ENCODE peak calls at places on chromosomes 4 and X, in six cellular contexts. One of them, this sample, is unnamed.

GRCh38 chr4:45453258-45453841 is 670.5 kb downstream of the GABRG1 start:
- DNase-seq in AG10803: peak
- DNase-seq in coronary artery: no peak
- DNase-seq in A549: peak
- DNase-seq in uterus: no peak
- DNase-seq in cardiac fibroblast: peak
- DNase-seq in this sample: no peak

GRCh38 chr4:40530961-40531635 is 98.6 kb downstream of the RBM47 start:
- DNase-seq in AG10803: no peak
- DNase-seq in coronary artery: no peak
- DNase-seq in A549: peak
- DNase-seq in uterus: no peak
- DNase-seq in cardiac fibroblast: no peak
- DNase-seq in this sample: no peak

GRCh38 chr4:23477905-23478304 is 411.9 kb downstream of the PPARGC1A start:
- DNase-seq in AG10803: no peak
- DNase-seq in coronary artery: no peak
- DNase-seq in A549: no peak
- DNase-seq in uterus: no peak
- DNase-seq in cardiac fibroblast: no peak
- DNase-seq in this sample: no peak

GRCh38 chr4:40908297-40908696 is 158.5 kb downstream of the NSUN7 start:
- DNase-seq in AG10803: no peak
- DNase-seq in coronary artery: no peak
- DNase-seq in A549: peak
- DNase-seq in uterus: no peak
- DNase-seq in cardiac fibroblast: no peak
- DNase-seq in this sample: peak

GRCh38 chr4:40916880-40917279 is 167.1 kb downstream of the NSUN7 start:
- DNase-seq in AG10803: peak
- DNase-seq in coronary artery: no peak
- DNase-seq in A549: peak
- DNase-seq in uterus: no peak
- DNase-seq in cardiac fibroblast: peak
- DNase-seq in this sample: peak

GRCh38 chr4:4762909-4763814 is 96.3 kb upstream of the MSX1 start:
- DNase-seq in AG10803: peak
- DNase-seq in coronary artery: no peak
- DNase-seq in A549: peak
- DNase-seq in uterus: peak
- DNase-seq in cardiac fibroblast: no peak
- DNase-seq in this sample: no peak

GRCh38 chr4:139692300-139693012 is 26.8 kb downstream of the MGST2 start:
- DNase-seq in AG10803: no peak
- DNase-seq in coronary artery: no peak
- DNase-seq in A549: peak
- DNase-seq in uterus: no peak
- DNase-seq in cardiac fibroblast: no peak
- DNase-seq in this sample: no peak

GRCh38 chr4:28462766-28463165 is 1602.1 kb downstream of the STIM2 start:
- DNase-seq in AG10803: no peak
- DNase-seq in coronary artery: no peak
- DNase-seq in A549: no peak
- DNase-seq in uterus: no peak
- DNase-seq in cardiac fibroblast: peak
- DNase-seq in this sample: no peak

GRCh38 chr4:3422808-3423297 is 18.9 kb upstream of the HGFAC start:
- DNase-seq in AG10803: no peak
- DNase-seq in coronary artery: no peak
- DNase-seq in A549: no peak
- DNase-seq in uterus: no peak
- DNase-seq in cardiac fibroblast: no peak
- DNase-seq in this sample: no peak

GRCh38 chr4:14640476-14640875 is 361.8 kb upstream of the CPEB2 start:
- DNase-seq in AG10803: no peak
- DNase-seq in coronary artery: no peak
- DNase-seq in A549: no peak
- DNase-seq in uterus: no peak
- DNase-seq in cardiac fibroblast: peak
- DNase-seq in this sample: no peak

GRCh38 chr4:53055274-53055673 is 193.2 kb downstream of the RASL11B start:
- DNase-seq in AG10803: peak
- DNase-seq in coronary artery: no peak
- DNase-seq in A549: no peak
- DNase-seq in uterus: no peak
- DNase-seq in cardiac fibroblast: peak
- DNase-seq in this sample: no peak

GRCh38 chr4:86033171-86033570 is 326.7 kb downstream of the MAPK10 start:
- DNase-seq in AG10803: peak
- DNase-seq in coronary artery: peak
- DNase-seq in A549: no peak
- DNase-seq in uterus: peak
- DNase-seq in cardiac fibroblast: peak
- DNase-seq in this sample: peak

GRCh38 chr4:1183985-1184773 is 11.8 kb upstream of the SPON2 start:
- DNase-seq in AG10803: no peak
- DNase-seq in coronary artery: no peak
- DNase-seq in A549: no peak
- DNase-seq in uterus: peak
- DNase-seq in cardiac fibroblast: no peak
- DNase-seq in this sample: no peak

GRCh38 chrX:32937043-32937442 is 274.3 kb downstream of the DMD start:
- DNase-seq in AG10803: no peak
- DNase-seq in coronary artery: no peak
- DNase-seq in A549: no peak
- DNase-seq in uterus: no peak
- DNase-seq in cardiac fibroblast: no peak
- DNase-seq in this sample: no peak

GRCh38 chrX:131895002-131895401 is 128.1 kb upstream of the STK26 start:
- DNase-seq in AG10803: peak
- DNase-seq in coronary artery: no peak
- DNase-seq in A549: no peak
- DNase-seq in uterus: no peak
- DNase-seq in cardiac fibroblast: peak
- DNase-seq in this sample: no peak

GRCh38 chrX:71053217-71053621 is 14.9 kb downstream of the SNX12 start:
- DNase-seq in AG10803: no peak
- DNase-seq in coronary artery: no peak
- DNase-seq in A549: no peak
- DNase-seq in uterus: no peak
- DNase-seq in cardiac fibroblast: no peak
- DNase-seq in this sample: no peak

GRCh38 chr4:73815145-73815544 is 21.3 kb upstream of the CXCL6 start:
- DNase-seq in AG10803: no peak
- DNase-seq in coronary artery: no peak
- DNase-seq in A549: no peak
- DNase-seq in uterus: no peak
- DNase-seq in cardiac fibroblast: peak
- DNase-seq in this sample: no peak

GRCh38 chr4:44578954-44579353 is 72.5 kb downstream of the YIPF7 start:
- DNase-seq in AG10803: no peak
- DNase-seq in coronary artery: no peak
- DNase-seq in A549: no peak
- DNase-seq in uterus: no peak
- DNase-seq in cardiac fibroblast: no peak
- DNase-seq in this sample: no peak

GRCh38 chrX:40087574-40088298 is 10.0 kb downstream of the BCOR start:
- DNase-seq in AG10803: no peak
- DNase-seq in coronary artery: no peak
- DNase-seq in A549: no peak
- DNase-seq in uterus: no peak
- DNase-seq in cardiac fibroblast: no peak
- DNase-seq in this sample: no peak

GRCh38 chrX:3516051-3516541 is 169.6 kb upstream of the MXRA5 start:
- DNase-seq in AG10803: peak
- DNase-seq in coronary artery: no peak
- DNase-seq in A549: no peak
- DNase-seq in uterus: no peak
- DNase-seq in cardiac fibroblast: peak
- DNase-seq in this sample: no peak

GRCh38 chr4:152501846-152502536 is 33.9 kb downstream of the FBXW7 start:
- DNase-seq in AG10803: peak
- DNase-seq in coronary artery: no peak
- DNase-seq in A549: no peak
- DNase-seq in uterus: no peak
- DNase-seq in cardiac fibroblast: peak
- DNase-seq in this sample: no peak

GRCh38 chr4:7872264-7872771 is 67.3 kb downstream of the AFAP1 start:
- DNase-seq in AG10803: peak
- DNase-seq in coronary artery: no peak
- DNase-seq in A549: peak
- DNase-seq in uterus: peak
- DNase-seq in cardiac fibroblast: peak
- DNase-seq in this sample: no peak

GRCh38 chr4:109131559-109131958 is 170.9 kb downstream of the COL25A1 start:
- DNase-seq in AG10803: no peak
- DNase-seq in coronary artery: no peak
- DNase-seq in A549: no peak
- DNase-seq in uterus: no peak
- DNase-seq in cardiac fibroblast: no peak
- DNase-seq in this sample: no peak

GRCh38 chr4:5979981-5980380 is 38.2 kb downstream of the C4orf50 start:
- DNase-seq in AG10803: no peak
- DNase-seq in coronary artery: peak
- DNase-seq in A549: peak
- DNase-seq in uterus: peak
- DNase-seq in cardiac fibroblast: peak
- DNase-seq in this sample: no peak

GRCh38 chr4:184775854-184776555 is 42.1 kb upstream of the CENPU start:
- DNase-seq in AG10803: no peak
- DNase-seq in coronary artery: no peak
- DNase-seq in A549: no peak
- DNase-seq in uterus: no peak
- DNase-seq in cardiac fibroblast: no peak
- DNase-seq in this sample: no peak

DNA sequence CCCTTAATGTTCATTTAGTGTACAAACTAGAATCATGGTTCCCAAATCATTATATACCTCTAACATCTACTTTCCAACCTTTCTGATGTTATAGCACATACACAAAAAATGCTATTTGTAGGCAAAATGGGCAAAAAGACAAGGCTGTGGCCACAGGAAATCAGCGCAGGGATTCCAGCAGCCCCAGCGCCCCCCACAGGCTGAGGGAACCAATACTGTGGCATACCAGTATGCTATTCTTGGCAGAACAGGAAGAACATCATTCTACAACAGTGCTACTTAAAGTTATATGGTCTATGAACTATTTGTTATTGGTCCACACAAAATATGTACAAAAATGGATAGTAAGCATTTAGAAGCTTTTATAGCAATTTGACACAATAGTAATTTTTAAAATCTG is 25.3 kb downstream of the STEEP1 start:
- DNase-seq in AG10803: no peak
- DNase-seq in coronary artery: no peak
- DNase-seq in A549: no peak
- DNase-seq in uterus: no peak
- DNase-seq in cardiac fibroblast: no peak
- DNase-seq in this sample: no peak
- TF ChIP-seq CTCF in AG10803: no peak
- TF ChIP-seq CTCF in coronary artery: no peak
- TF ChIP-seq CTCF in A549: no peak
- TF ChIP-seq CTCF in uterus: no peak
- TF ChIP-seq CTCF in cardiac fibroblast: no peak
- TF ChIP-seq CTCF in this sample: no peak

GRCh38 chrX:44580466-44580865 is 37.8 kb upstream of the FUNDC1 start:
- DNase-seq in AG10803: peak
- DNase-seq in coronary artery: no peak
- DNase-seq in A549: peak
- DNase-seq in uterus: no peak
- DNase-seq in cardiac fibroblast: peak
- DNase-seq in this sample: no peak

DNA sequence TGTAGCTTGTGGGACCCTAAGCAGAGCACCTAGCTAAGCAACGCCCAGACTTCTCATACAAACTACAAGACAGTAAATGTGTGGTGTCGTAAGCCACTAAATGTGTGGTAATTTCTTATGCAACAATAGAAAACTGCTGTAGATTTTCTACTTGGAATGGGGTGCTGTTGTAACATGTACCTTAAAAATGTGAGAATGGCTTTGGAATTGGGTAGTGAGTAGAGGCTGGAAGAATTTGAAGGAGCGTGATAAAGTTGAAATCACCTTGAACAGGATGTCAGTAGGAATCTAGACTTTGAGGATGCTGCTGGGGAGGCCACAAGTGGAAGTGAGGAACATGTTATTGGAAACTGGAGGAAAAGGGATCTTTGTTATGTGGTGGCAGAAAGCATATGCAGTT is 43.2 kb upstream of the FUNDC1 start:
- DNase-seq in AG10803: no peak
- DNase-seq in coronary artery: no peak
- DNase-seq in A549: no peak
- DNase-seq in uterus: no peak
- DNase-seq in cardiac fibroblast: no peak
- DNase-seq in this sample: no peak
- TF ChIP-seq CTCF in AG10803: no peak
- TF ChIP-seq CTCF in coronary artery: no peak
- TF ChIP-seq CTCF in A549: no peak
- TF ChIP-seq CTCF in uterus: no peak
- TF ChIP-seq CTCF in cardiac fibroblast: no peak
- TF ChIP-seq CTCF in this sample: no peak

GRCh38 chrX:4978613-4979012 is 1250.1 kb downstream of the NLGN4X start:
- DNase-seq in AG10803: no peak
- DNase-seq in coronary artery: no peak
- DNase-seq in A549: no peak
- DNase-seq in uterus: no peak
- DNase-seq in cardiac fibroblast: no peak
- DNase-seq in this sample: no peak
- TF ChIP-seq CTCF in AG10803: no peak
- TF ChIP-seq CTCF in coronary artery: no peak
- TF ChIP-seq CTCF in A549: no peak
- TF ChIP-seq CTCF in uterus: no peak
- TF ChIP-seq CTCF in cardiac fibroblast: no peak
- TF ChIP-seq CTCF in this sample: no peak

GRCh38 chr4:161256716-161257115 is 907.1 kb downstream of the FSTL5 start:
- DNase-seq in AG10803: no peak
- DNase-seq in coronary artery: no peak
- DNase-seq in A549: peak
- DNase-seq in uterus: no peak
- DNase-seq in cardiac fibroblast: no peak
- DNase-seq in this sample: no peak
- TF ChIP-seq CTCF in AG10803: peak
- TF ChIP-seq CTCF in coronary artery: no peak
- TF ChIP-seq CTCF in A549: peak
- TF ChIP-seq CTCF in uterus: no peak
- TF ChIP-seq CTCF in cardiac fibroblast: no peak
- TF ChIP-seq CTCF in this sample: no peak

DNA sequence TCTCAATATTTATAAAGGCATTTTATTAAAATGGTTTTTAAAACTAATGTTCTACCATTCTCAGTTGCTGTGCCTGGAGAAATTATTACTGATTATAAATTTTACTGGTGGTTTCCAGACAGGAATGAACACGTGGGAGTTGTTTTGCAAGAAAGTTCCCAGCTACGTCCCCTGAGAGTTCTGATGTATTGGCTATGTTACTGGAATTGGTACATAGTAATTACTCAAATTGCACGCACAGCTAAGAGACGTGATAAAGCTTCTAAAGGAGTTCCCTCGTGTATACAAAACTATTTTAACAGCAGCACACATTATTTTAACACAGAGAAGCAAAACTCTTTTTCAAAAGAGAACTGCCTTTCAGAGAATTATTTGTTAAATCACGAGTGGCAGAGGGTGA is 292.2 kb downstream of the NLGN4X start:
- DNase-seq in AG10803: peak
- DNase-seq in coronary artery: no peak
- DNase-seq in A549: no peak
- DNase-seq in uterus: peak
- DNase-seq in cardiac fibroblast: peak
- DNase-seq in this sample: no peak
- TF ChIP-seq CTCF in AG10803: no peak
- TF ChIP-seq CTCF in coronary artery: no peak
- TF ChIP-seq CTCF in A549: no peak
- TF ChIP-seq CTCF in uterus: no peak
- TF ChIP-seq CTCF in cardiac fibroblast: no peak
- TF ChIP-seq CTCF in this sample: no peak